ENCODE peak calls at places on chromosomes 3 and 15, in five cellular contexts. One of them, this sample, is unnamed.

GRCh38 chr3:130699765-130700164 is 46.9 kb downstream of the PIK3R4 start:
- DNase-seq in neural crest cell: no peak
- DNase-seq in body of pancreas: no peak
- DNase-seq in pancreas: no peak
- DNase-seq in endothelial cell of umbilical vein: peak
- DNase-seq in this sample: no peak

GRCh38 chr3:155356594-155357370 is 63.3 kb upstream of the STRIT1 start:
- DNase-seq in neural crest cell: no peak
- DNase-seq in body of pancreas: no peak
- DNase-seq in pancreas: no peak
- DNase-seq in endothelial cell of umbilical vein: no peak
- DNase-seq in this sample: peak

GRCh38 chr3:31968927-31969418 is 12.1 kb downstream of the OSBPL10 start:
- DNase-seq in neural crest cell: no peak
- DNase-seq in body of pancreas: no peak
- DNase-seq in pancreas: no peak
- DNase-seq in endothelial cell of umbilical vein: peak
- DNase-seq in this sample: peak

GRCh38 chr3:105513886-105514285 is 147.2 kb downstream of the ALCAM start:
- DNase-seq in neural crest cell: no peak
- DNase-seq in body of pancreas: no peak
- DNase-seq in pancreas: no peak
- DNase-seq in endothelial cell of umbilical vein: no peak
- DNase-seq in this sample: no peak

GRCh38 chr15:99322643-99323405 is 71.5 kb downstream of the LRRC28 start:
- DNase-seq in neural crest cell: no peak
- DNase-seq in body of pancreas: no peak
- DNase-seq in pancreas: no peak
- DNase-seq in endothelial cell of umbilical vein: no peak
- DNase-seq in this sample: no peak

GRCh38 chr3:1087066-1087555 is 5.7 kb upstream of the CNTN6 start:
- DNase-seq in neural crest cell: no peak
- DNase-seq in body of pancreas: peak
- DNase-seq in pancreas: peak
- DNase-seq in endothelial cell of umbilical vein: no peak
- DNase-seq in this sample: no peak

GRCh38 chr3:185739264-185739701 is 85.6 kb downstream of the IGF2BP2 start:
- DNase-seq in neural crest cell: no peak
- DNase-seq in body of pancreas: no peak
- DNase-seq in pancreas: no peak
- DNase-seq in endothelial cell of umbilical vein: no peak
- DNase-seq in this sample: no peak

GRCh38 chr3:38382506-38383080 is 36.0 kb downstream of the XYLB start:
- DNase-seq in neural crest cell: no peak
- DNase-seq in body of pancreas: no peak
- DNase-seq in pancreas: no peak
- DNase-seq in endothelial cell of umbilical vein: no peak
- DNase-seq in this sample: no peak

GRCh38 chr3:190577225-190577624 is 63.3 kb downstream of the IL1RAP start:
- DNase-seq in neural crest cell: no peak
- DNase-seq in body of pancreas: no peak
- DNase-seq in pancreas: no peak
- DNase-seq in endothelial cell of umbilical vein: no peak
- DNase-seq in this sample: no peak

GRCh38 chr3:59268170-59268569 is 218.3 kb upstream of the CFAP20DC start:
- DNase-seq in neural crest cell: no peak
- DNase-seq in body of pancreas: no peak
- DNase-seq in pancreas: no peak
- DNase-seq in endothelial cell of umbilical vein: no peak
- DNase-seq in this sample: no peak

GRCh38 chr3:135918600-135918999 is 46.9 kb upstream of the PPP2R3A start:
- DNase-seq in neural crest cell: no peak
- DNase-seq in body of pancreas: no peak
- DNase-seq in pancreas: no peak
- DNase-seq in endothelial cell of umbilical vein: peak
- DNase-seq in this sample: no peak

GRCh38 chr15:32849769-32850668 is 132.2 kb downstream of the GREM1 start:
- DNase-seq in neural crest cell: no peak
- DNase-seq in body of pancreas: no peak
- DNase-seq in pancreas: no peak
- DNase-seq in endothelial cell of umbilical vein: no peak
- DNase-seq in this sample: no peak

GRCh38 chr3:4821975-4822374 is 157.3 kb upstream of the BHLHE40 start:
- DNase-seq in neural crest cell: no peak
- DNase-seq in body of pancreas: no peak
- DNase-seq in pancreas: no peak
- DNase-seq in endothelial cell of umbilical vein: no peak
- DNase-seq in this sample: no peak

GRCh38 chr15:63260786-63261185 is 16.6 kb upstream of the APH1B start:
- DNase-seq in neural crest cell: no peak
- DNase-seq in body of pancreas: no peak
- DNase-seq in pancreas: no peak
- DNase-seq in endothelial cell of umbilical vein: peak
- DNase-seq in this sample: no peak

GRCh38 chr15:48928877-48929538 is 34.7 kb downstream of the SHC4 start:
- DNase-seq in neural crest cell: no peak
- DNase-seq in body of pancreas: no peak
- DNase-seq in pancreas: no peak
- DNase-seq in endothelial cell of umbilical vein: no peak
- DNase-seq in this sample: no peak

GRCh38 chr3:128470134-128470915 is 3.6 kb upstream of the DNAJB8 start:
- DNase-seq in neural crest cell: no peak
- DNase-seq in body of pancreas: no peak
- DNase-seq in pancreas: no peak
- DNase-seq in endothelial cell of umbilical vein: no peak
- DNase-seq in this sample: no peak

GRCh38 chr3:106294121-106294520 is 425.3 kb upstream of the CBLB start:
- DNase-seq in neural crest cell: no peak
- DNase-seq in body of pancreas: no peak
- DNase-seq in pancreas: no peak
- DNase-seq in endothelial cell of umbilical vein: no peak
- DNase-seq in this sample: no peak

GRCh38 chr15:98217356-98217755 is 256.9 kb downstream of the ARRDC4 start:
- DNase-seq in neural crest cell: no peak
- DNase-seq in body of pancreas: no peak
- DNase-seq in pancreas: no peak
- DNase-seq in endothelial cell of umbilical vein: no peak
- DNase-seq in this sample: no peak

GRCh38 chr3:46276497-46277099 is 34.3 kb downstream of the CCR3 start:
- DNase-seq in neural crest cell: peak
- DNase-seq in body of pancreas: peak
- DNase-seq in pancreas: peak
- DNase-seq in endothelial cell of umbilical vein: peak
- DNase-seq in this sample: peak

GRCh38 chr15:63212050-63212973 is 22.9 kb downstream of the RAB8B start:
- DNase-seq in neural crest cell: no peak
- DNase-seq in body of pancreas: no peak
- DNase-seq in pancreas: no peak
- DNase-seq in endothelial cell of umbilical vein: peak
- DNase-seq in this sample: no peak

GRCh38 chr15:76718863-76719262 is 186.3 kb downstream of the SCAPER start:
- DNase-seq in neural crest cell: no peak
- DNase-seq in body of pancreas: no peak
- DNase-seq in pancreas: no peak
- DNase-seq in endothelial cell of umbilical vein: peak
- DNase-seq in this sample: no peak

GRCh38 chr3:198070871-198071270 is 110.9 kb downstream of the LMLN start:
- DNase-seq in neural crest cell: no peak
- DNase-seq in body of pancreas: no peak
- DNase-seq in pancreas: no peak
- DNase-seq in endothelial cell of umbilical vein: no peak
- DNase-seq in this sample: no peak

GRCh38 chr3:198067416-198067815 is 107.4 kb downstream of the LMLN start:
- DNase-seq in neural crest cell: no peak
- DNase-seq in body of pancreas: no peak
- DNase-seq in pancreas: no peak
- DNase-seq in endothelial cell of umbilical vein: no peak
- DNase-seq in this sample: no peak

GRCh38 chr3:198076722-198077308 is 116.8 kb downstream of the LMLN start:
- DNase-seq in neural crest cell: no peak
- DNase-seq in body of pancreas: no peak
- DNase-seq in pancreas: no peak
- DNase-seq in endothelial cell of umbilical vein: no peak
- DNase-seq in this sample: no peak

GRCh38 chr3:198065897-198066296 is 105.9 kb downstream of the LMLN start:
- DNase-seq in neural crest cell: no peak
- DNase-seq in body of pancreas: no peak
- DNase-seq in pancreas: no peak
- DNase-seq in endothelial cell of umbilical vein: no peak
- DNase-seq in this sample: no peak

GRCh38 chr3:198071602-198072285 is 111.7 kb downstream of the LMLN start:
- DNase-seq in neural crest cell: peak
- DNase-seq in body of pancreas: no peak
- DNase-seq in pancreas: no peak
- DNase-seq in endothelial cell of umbilical vein: peak
- DNase-seq in this sample: no peak
- TF ChIP-seq CTCF in neural crest cell: no peak
- TF ChIP-seq CTCF in body of pancreas: no peak
- TF ChIP-seq CTCF in pancreas: no peak
- TF ChIP-seq CTCF in endothelial cell of umbilical vein: no peak
- TF ChIP-seq CTCF in this sample: peak

DNA sequence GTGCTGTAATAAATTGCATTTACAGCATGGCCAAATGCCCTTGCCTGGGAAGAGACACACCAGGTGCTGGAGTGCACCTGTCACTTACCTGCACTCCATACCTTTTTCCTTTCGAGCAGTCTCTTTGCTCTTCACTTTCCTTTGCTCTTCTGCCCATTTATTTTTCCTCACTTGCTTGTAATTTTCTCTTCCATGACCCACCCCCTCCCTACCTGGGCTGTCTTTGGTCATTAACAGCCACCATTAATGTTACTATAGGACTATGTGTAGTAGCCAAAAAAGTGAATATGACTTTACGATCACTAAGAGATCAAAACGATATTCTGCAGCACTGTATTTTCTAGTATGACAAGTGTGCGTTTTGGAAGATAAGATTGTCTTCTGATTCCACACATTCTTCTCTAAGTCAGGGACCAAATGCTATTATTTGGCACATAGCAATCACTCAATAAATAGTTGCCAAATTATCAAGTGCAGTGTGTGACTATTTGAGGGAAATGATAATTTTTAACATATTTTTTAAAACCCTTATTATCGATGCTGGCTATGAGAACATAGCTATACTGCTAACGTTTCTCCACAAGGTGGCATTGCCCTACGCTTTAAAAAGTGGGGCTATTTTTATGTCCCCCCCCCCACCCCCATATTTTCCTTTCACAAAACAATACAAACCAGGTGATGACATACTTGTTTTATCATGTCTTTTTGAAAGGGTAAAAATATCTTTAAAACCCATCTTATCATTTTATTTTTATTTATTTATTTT is 114.4 kb downstream of the GHSR start:
- DNase-seq in neural crest cell: no peak
- DNase-seq in body of pancreas: no peak
- DNase-seq in pancreas: no peak
- DNase-seq in endothelial cell of umbilical vein: no peak
- DNase-seq in this sample: no peak
- TF ChIP-seq CTCF in neural crest cell: peak
- TF ChIP-seq CTCF in body of pancreas: no peak
- TF ChIP-seq CTCF in pancreas: no peak
- TF ChIP-seq CTCF in endothelial cell of umbilical vein: peak
- TF ChIP-seq CTCF in this sample: no peak

DNA sequence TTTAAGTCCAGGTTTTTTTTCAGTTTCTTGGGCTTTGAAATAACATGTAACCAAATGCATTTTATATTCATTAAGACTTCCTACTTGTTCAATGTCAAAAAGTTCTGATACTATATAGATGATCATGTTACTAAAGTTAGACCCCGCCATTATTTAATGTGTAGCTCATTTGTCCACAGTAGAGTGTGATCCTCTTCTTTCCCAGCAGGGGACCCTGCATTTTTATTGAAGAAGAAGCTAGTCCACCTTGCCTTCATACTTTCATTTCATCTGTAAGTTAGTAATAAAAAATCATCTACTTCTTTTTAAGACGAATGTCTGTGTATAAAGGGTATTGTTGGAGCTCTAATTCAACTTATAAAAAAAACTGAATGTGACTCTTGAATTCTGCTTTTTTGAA is 404.6 kb downstream of the SI start:
- DNase-seq in neural crest cell: no peak
- DNase-seq in body of pancreas: no peak
- DNase-seq in pancreas: no peak
- DNase-seq in endothelial cell of umbilical vein: no peak
- DNase-seq in this sample: no peak
- TF ChIP-seq CTCF in neural crest cell: peak
- TF ChIP-seq CTCF in body of pancreas: no peak
- TF ChIP-seq CTCF in pancreas: no peak
- TF ChIP-seq CTCF in endothelial cell of umbilical vein: no peak
- TF ChIP-seq CTCF in this sample: peak

GRCh38 chr3:126770096-126770495 is 66.1 kb downstream of the CHCHD6 start:
- DNase-seq in neural crest cell: no peak
- DNase-seq in body of pancreas: no peak
- DNase-seq in pancreas: no peak
- DNase-seq in endothelial cell of umbilical vein: no peak
- DNase-seq in this sample: no peak
- TF ChIP-seq CTCF in neural crest cell: no peak
- TF ChIP-seq CTCF in body of pancreas: no peak
- TF ChIP-seq CTCF in pancreas: no peak
- TF ChIP-seq CTCF in endothelial cell of umbilical vein: no peak
- TF ChIP-seq CTCF in this sample: no peak

GRCh38 chr15:38072507-38073277 is 138.3 kb downstream of the TMCO5A start:
- DNase-seq in neural crest cell: peak
- DNase-seq in body of pancreas: peak
- DNase-seq in pancreas: peak
- DNase-seq in endothelial cell of umbilical vein: peak
- DNase-seq in this sample: peak
- TF ChIP-seq CTCF in neural crest cell: peak
- TF ChIP-seq CTCF in body of pancreas: no peak
- TF ChIP-seq CTCF in pancreas: no peak
- TF ChIP-seq CTCF in endothelial cell of umbilical vein: peak
- TF ChIP-seq CTCF in this sample: no peak

GRCh38 chr15:23877502-23878412 is 190.7 kb upstream of the NDN start:
- DNase-seq in neural crest cell: peak
- DNase-seq in body of pancreas: peak
- DNase-seq in pancreas: peak
- DNase-seq in endothelial cell of umbilical vein: no peak
- DNase-seq in this sample: peak
- TF ChIP-seq CTCF in neural crest cell: peak
- TF ChIP-seq CTCF in body of pancreas: peak
- TF ChIP-seq CTCF in pancreas: peak
- TF ChIP-seq CTCF in endothelial cell of umbilical vein: peak
- TF ChIP-seq CTCF in this sample: peak

GRCh38 chr3:11062704-11063103 is 70.2 kb downstream of the SLC6A1 start:
- DNase-seq in neural crest cell: no peak
- DNase-seq in body of pancreas: no peak
- DNase-seq in pancreas: no peak
- DNase-seq in endothelial cell of umbilical vein: no peak
- DNase-seq in this sample: no peak

GRCh38 chr3:11057655-11058054 is 65.1 kb downstream of the SLC6A1 start:
- DNase-seq in neural crest cell: no peak
- DNase-seq in body of pancreas: no peak
- DNase-seq in pancreas: no peak
- DNase-seq in endothelial cell of umbilical vein: no peak
- DNase-seq in this sample: no peak

GRCh38 chr3:11060500-11061251 is 68.1 kb downstream of the SLC6A1 start:
- DNase-seq in neural crest cell: peak
- DNase-seq in body of pancreas: peak
- DNase-seq in pancreas: peak
- DNase-seq in endothelial cell of umbilical vein: peak
- DNase-seq in this sample: peak

GRCh38 chr3:11059090-11059798 is 66.7 kb downstream of the SLC6A1 start:
- DNase-seq in neural crest cell: peak
- DNase-seq in body of pancreas: peak
- DNase-seq in pancreas: peak
- DNase-seq in endothelial cell of umbilical vein: peak
- DNase-seq in this sample: peak

GRCh38 chr3:11059799-11060115 is 67.2 kb downstream of the SLC6A1 start:
- DNase-seq in neural crest cell: no peak
- DNase-seq in body of pancreas: no peak
- DNase-seq in pancreas: no peak
- DNase-seq in endothelial cell of umbilical vein: no peak
- DNase-seq in this sample: no peak
- TF ChIP-seq CTCF in neural crest cell: peak
- TF ChIP-seq CTCF in body of pancreas: no peak
- TF ChIP-seq CTCF in pancreas: no peak
- TF ChIP-seq CTCF in endothelial cell of umbilical vein: no peak
- TF ChIP-seq CTCF in this sample: no peak